ENCODE peak calls at places on chromosomes 3 and 15, in six cellular contexts. I is stomach, A is transverse colon, K is heart left ventricle, X is thyroid gland, N is tibial nerve. G is an unnamed sample. For H3K36me3, the result is how much of the 10 kb centered on the place peaks cover.

GRCh38 chr3:160162440-160162839 is 62.8 kb upstream of the C3orf80 start:
- DNase-seq in A (no peak), N (no peak), K (no peak), I (no peak), X (no peak), G (no peak)

GRCh38 chr15:88872706-88873105 is 22.6 kb downstream of the HAPLN3 start:
- DNase-seq in I (no peak), A (no peak), K (no peak), X (no peak), N (no peak), G (no peak)

GRCh38 chr15:45157056-45157455 is 27.3 kb downstream of the DUOX1 start:
- DNase-seq in I (no peak), N (no peak), K (no peak), A (no peak), X (no peak), G (no peak)

GRCh38 chr3:11736136-11736833 is 92.6 kb upstream of the VGLL4 start:
- DNase-seq in I (no peak), N (no peak), X (no peak), A (no peak), K (no peak), G (no peak)

GRCh38 chr3:4416961-4417360 is 50.1 kb downstream of the SUMF1 start:
- DNase-seq in X (no peak), I (no peak), A (no peak), N (no peak), K (no peak), G (no peak)

GRCh38 chr15:39585394-39585841 is 4.5 kb downstream of the THBS1 start:
- DNase-seq in N (no peak), A (peak), K (no peak), I (no peak), X (no peak), G (no peak)

GRCh38 chr3:153714588-153715285 is 406.5 kb upstream of the ARHGEF26 start:
- DNase-seq in K (no peak), X (no peak), N (no peak), A (no peak), I (no peak), G (no peak)

GRCh38 chr15:81126887-81127286 is 7.2 kb upstream of the CFAP161 start:
- DNase-seq in K (no peak), A (no peak), N (no peak), I (peak), X (no peak), G (no peak)

GRCh38 chr3:125594581-125595011 is 701 bp downstream of the OSBPL11 start:
- DNase-seq in I (no peak), A (peak), N (peak), K (no peak), X (peak), G (no peak)

GRCh38 chr15:77179541-77179998 is 108.7 kb upstream of the TSPAN3 start:
- DNase-seq in N (no peak), X (no peak), K (no peak), A (no peak), I (no peak), G (no peak)

GRCh38 chr3:72277710-72278109 is 492.8 kb upstream of the PROK2 start:
- DNase-seq in N (no peak), A (no peak), K (no peak), I (no peak), X (no peak), G (no peak)

GRCh38 chr3:112653209-112653871 is 12.4 kb upstream of the CCDC80 start:
- DNase-seq in K (peak), X (no peak), A (no peak), I (no peak), N (no peak), G (no peak)

GRCh38 chr15:97084650-97085049 is 754.1 kb downstream of the NR2F2 start:
- DNase-seq in I (no peak), X (no peak), K (no peak), N (no peak), A (no peak), G (no peak)

GRCh38 chr3:78728406-78729145 is 1039.2 kb downstream of the ROBO1 start:
- DNase-seq in I (peak), K (peak), A (peak), N (peak), X (peak), G (no peak)

GRCh38 chr3:59143447-59143846 is 93.6 kb upstream of the CFAP20DC start:
- DNase-seq in X (no peak), N (no peak), K (no peak), A (no peak), I (no peak), G (no peak)

GRCh38 chr3:43870110-43870509 is 179.4 kb downstream of the ABHD5 start:
- DNase-seq in A (no peak), K (no peak), X (peak), N (no peak), I (no peak), G (no peak)

GRCh38 chr3:42906085-42906904 is at the start of gene ZNF662:
- DNase-seq in A (peak), I (peak), K (peak), N (peak), X (peak), G (peak)

GRCh38 chr3:38268522-38268921 is 2.9 kb downstream of the SLC22A13 start:
- DNase-seq in I (no peak), N (no peak), K (no peak), X (no peak), A (no peak), G (no peak)

GRCh38 chr3:96931491-96931890 is 117.1 kb downstream of the EPHA6 start:
- DNase-seq in I (no peak), A (no peak), N (no peak), K (no peak), X (no peak), G (no peak)

GRCh38 chr15:48800811-48801460 is 9.9 kb downstream of the CEP152 start:
- DNase-seq in K (no peak), N (no peak), X (no peak), I (no peak), A (no peak), G (no peak)

GRCh38 chr3:101978348-101978747 is 129.0 kb downstream of the NFKBIZ start:
- DNase-seq in X (no peak), N (no peak), I (no peak), A (no peak), K (no peak), G (no peak)

GRCh38 chr3:40464339-40465110 is 7.4 kb downstream of the RPL14 start:
- DNase-seq in N (no peak), X (no peak), I (no peak), A (no peak), K (no peak), G (no peak)
- TF ChIP-seq POLR2A in N (no peak), X (no peak), I (no peak), A (peak), K (no peak), G (no peak)

DNA sequence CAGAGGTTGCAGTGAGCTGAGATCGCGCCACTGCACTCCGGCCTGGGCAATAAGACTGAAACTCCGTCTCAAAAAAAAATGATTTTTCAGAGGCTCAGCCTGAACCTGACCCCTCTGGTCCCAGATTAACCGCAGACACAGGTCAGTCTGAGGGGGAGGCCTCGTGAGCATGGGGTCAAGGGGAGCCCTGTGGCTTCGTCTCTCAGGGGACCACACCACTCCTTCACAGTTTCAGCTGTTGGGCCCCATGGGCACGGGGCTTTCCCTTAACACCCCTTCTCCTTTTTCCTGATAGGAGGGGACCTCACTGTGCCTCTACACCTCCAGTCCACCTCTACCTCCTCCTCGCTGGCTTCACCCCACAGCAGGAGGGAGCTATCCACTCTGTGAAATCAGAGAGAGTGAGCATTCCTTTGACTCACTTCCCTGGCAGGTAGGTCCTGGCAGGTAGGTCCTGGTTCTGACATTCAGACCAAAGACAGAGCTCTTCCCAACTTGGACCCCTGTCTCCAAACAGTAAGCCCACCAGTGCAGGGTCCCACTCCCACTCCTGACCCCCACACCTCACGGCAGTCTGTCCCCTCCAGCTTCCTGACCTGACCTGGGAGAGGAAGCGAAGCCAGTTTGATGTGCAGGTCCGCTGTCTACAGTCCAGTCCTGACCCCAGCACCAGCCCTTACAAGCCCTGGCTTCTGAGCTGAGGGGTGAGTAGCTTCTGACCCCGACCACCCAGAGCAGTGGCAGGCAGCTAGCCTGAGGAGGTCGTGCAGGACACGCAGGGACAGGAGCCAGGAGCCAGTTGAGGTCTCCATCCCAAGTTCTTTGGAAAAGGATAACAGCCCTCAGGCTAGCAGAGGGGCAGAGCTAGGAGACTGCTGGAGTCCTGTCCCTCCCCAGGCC is 9.0 kb downstream of the RRP9 start:
- DNase-seq in A (no peak), K (no peak), I (no peak), N (no peak), X (no peak), G (no peak)
- H3K36me3 ChIP-seq in A (under half), K (under half), I (half or more), N (under half), X (under half), G (under half)

GRCh38 chr3:179702271-179702947 is 49.6 kb downstream of the USP13 start:
- DNase-seq in A (no peak), N (no peak), I (no peak), X (no peak), K (no peak), G (no peak)

GRCh38 chr3:179710079-179710478 is 57.2 kb downstream of the USP13 start:
- DNase-seq in X (no peak), N (no peak), K (no peak), I (no peak), A (no peak), G (no peak)

GRCh38 chr3:179701176-179701827 is 48.5 kb downstream of the USP13 start:
- DNase-seq in N (no peak), X (no peak), K (no peak), A (no peak), I (no peak), G (no peak)

GRCh38 chr3:179703816-179704215 is 51.0 kb downstream of the USP13 start:
- DNase-seq in A (no peak), N (no peak), X (no peak), I (no peak), K (no peak), G (no peak)

DNA sequence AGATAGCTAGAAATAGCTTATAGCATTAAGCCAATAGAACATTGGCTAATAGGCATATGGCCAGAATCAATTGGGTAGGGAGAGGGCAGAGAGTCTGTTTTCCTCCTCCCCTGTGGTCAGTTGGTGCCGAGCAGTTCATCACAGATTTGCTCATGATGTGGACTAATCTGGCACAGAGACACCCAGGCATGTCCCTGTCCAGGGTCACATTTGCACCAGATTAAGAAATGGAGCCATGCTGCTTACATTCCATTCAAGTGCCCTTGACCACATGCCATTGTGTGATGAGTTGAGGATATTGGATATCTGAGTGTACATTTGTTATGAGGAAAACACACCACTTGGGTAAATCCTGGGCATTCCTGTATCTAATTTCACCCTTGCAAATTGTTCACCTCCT is 53.4 kb downstream of the USP13 start:
- DNase-seq in X (no peak), I (no peak), N (no peak), K (no peak), A (no peak), G (no peak)
- TF ChIP-seq POLR2A in X (no peak), I (no peak), N (no peak), K (no peak), A (no peak), G (no peak)

GRCh38 chr15:23565395-23566069 is at the start of gene MKRN3:
- DNase-seq in I (no peak), N (no peak), K (no peak), X (no peak), A (peak), G (peak)
- H3K36me3 ChIP-seq in I (under half), N (under half), K (under half), X (under half), A (under half), G (under half)

GRCh38 chr3:14465425-14465824 is 63.0 kb downstream of the SLC6A6 start:
- DNase-seq in K (no peak), A (no peak), N (no peak), I (no peak), X (no peak), G (no peak)

GRCh38 chr3:14466179-14466903 is 63.9 kb downstream of the SLC6A6 start:
- DNase-seq in N (no peak), A (no peak), K (no peak), I (no peak), X (no peak), G (no peak)

GRCh38 chr3:14468621-14468981 is 66.2 kb downstream of the SLC6A6 start:
- DNase-seq in A (no peak), I (no peak), N (no peak), X (no peak), K (no peak), G (no peak)

GRCh38 chr3:14464521-14464920 is 62.1 kb downstream of the SLC6A6 start:
- DNase-seq in I (no peak), N (no peak), A (no peak), X (no peak), K (no peak), G (no peak)

GRCh38 chr3:14467723-14468620 is 65.6 kb downstream of the SLC6A6 start:
- DNase-seq in A (peak), K (no peak), I (peak), X (peak), N (no peak), G (no peak)
- TF ChIP-seq POLR2A in A (no peak), K (no peak), I (no peak), X (no peak), N (no peak), G (no peak)

DNA sequence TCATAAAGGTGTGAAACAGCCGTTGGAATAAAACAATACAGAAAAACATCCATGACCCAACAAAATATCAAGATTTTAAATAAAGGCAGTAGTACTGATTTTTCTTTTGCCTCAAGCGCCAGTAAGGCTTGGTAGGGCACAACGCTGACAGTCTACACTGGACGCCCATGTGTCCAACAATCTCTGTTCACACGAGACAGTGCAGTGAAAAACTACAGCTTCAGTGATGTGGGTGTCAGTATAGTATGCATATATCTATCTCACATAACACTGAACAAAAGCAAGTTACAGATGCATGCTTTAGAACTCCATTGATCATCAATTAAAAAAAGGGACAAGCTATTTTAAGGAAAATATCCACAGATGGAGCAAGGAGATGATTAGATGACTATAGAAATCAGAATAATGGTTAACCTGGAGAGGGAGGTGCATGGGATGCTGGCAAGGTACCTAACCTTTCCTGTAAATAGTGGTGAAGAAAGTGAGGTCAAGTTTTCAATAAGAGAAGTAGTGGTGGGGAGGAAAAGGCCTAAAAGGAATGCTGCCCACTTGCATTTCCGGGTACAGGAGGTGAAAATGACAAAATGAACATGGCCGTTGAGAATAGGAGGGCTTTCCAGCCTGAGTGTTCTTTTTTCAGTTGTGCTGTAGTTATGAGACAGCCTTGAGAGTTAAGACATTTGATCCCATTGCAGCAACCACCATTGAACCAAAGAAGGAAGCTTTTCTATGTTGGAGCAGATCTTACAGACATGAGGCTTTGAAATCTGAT is 42.7 kb downstream of the CTNNB1 start:
- DNase-seq in K (no peak), N (no peak), I (no peak), A (no peak), X (no peak), G (no peak)
- H3K36me3 ChIP-seq in K (under half), N (under half), I (half or more), A (under half), X (under half), G (under half)

GRCh38 chr3:180743813-180744212 is 64.5 kb upstream of the CCDC39 start:
- DNase-seq in A (no peak), N (no peak), I (no peak), X (no peak), K (no peak), G (no peak)
- TF ChIP-seq POLR2A in A (no peak), N (no peak), I (no peak), X (no peak), K (no peak), G (no peak)

GRCh38 chr3:9794400-9794799 is 1.5 kb downstream of the ARPC4 start:
- DNase-seq in K (no peak), X (no peak), N (no peak), A (no peak), I (no peak), G (no peak)
- H3K36me3 ChIP-seq in K (under half), X (under half), N (under half), A (under half), I (half or more), G (under half)